ENCODE peak calls at places on chromosomes 2 and 18, in ten cellular contexts. L is right lobe of liver, M is NCI-H1092 treated with DMSO at 0.1 percent for 48 hours, T is dermis blood vessel endothelial cell, Q is SJSA1, Y is NCI-H2081, F is left ventricle myocardium inferior, C is NCI-H460, P is sciatic nerve, O is RPMI7951. B is an unnamed sample.

GRCh38 chr18:79397288-79397829 is 1.6 kb downstream of the NFATC1 start:
- DNase-seq in Y (no peak), T (peak), C (no peak), O (no peak), M (no peak), P (peak), F (no peak), L (no peak), Q (no peak), B (no peak)

GRCh38 chr2:148640767-148641166 is 3.8 kb upstream of the EPC2 start:
- DNase-seq in O (peak), Y (no peak), T (peak), M (peak), F (no peak), Q (no peak), P (no peak), L (no peak), C (no peak), B (no peak)

GRCh38 chr18:79405781-79406575 is 10.2 kb downstream of the NFATC1 start:
- DNase-seq in M (no peak), Y (no peak), C (no peak), L (peak), Q (no peak), T (peak), P (peak), O (no peak), F (peak), B (no peak)

GRCh38 chr2:241739177-241739576 is 4.7 kb downstream of the D2HGDH start:
- DNase-seq in C (no peak), Y (no peak), L (no peak), O (no peak), M (no peak), T (no peak), P (no peak), Q (no peak), F (no peak), B (no peak)

GRCh38 chr2:70987386-70987785 is 7.3 kb downstream of the TEX261 start:
- DNase-seq in Q (no peak), C (no peak), T (no peak), L (no peak), F (no peak), M (no peak), O (no peak), P (no peak), Y (no peak), B (no peak)

GRCh38 chr2:152569186-152569585 is 148.1 kb downstream of the PRPF40A start:
- DNase-seq in C (no peak), Q (no peak), T (no peak), Y (no peak), P (no peak), F (no peak), M (no peak), O (no peak), L (no peak), B (no peak)

GRCh38 chr2:68110102-68110501 is 47.3 kb upstream of the C1D start:
- DNase-seq in Y (no peak), T (no peak), L (no peak), P (no peak), M (no peak), O (peak), F (no peak), C (peak), Q (no peak), B (no peak)

GRCh38 chr18:32717151-32717550 is 55.7 kb downstream of the KLHL14 start:
- DNase-seq in C (peak), O (no peak), T (no peak), M (no peak), P (no peak), Y (no peak), Q (no peak), F (no peak), L (no peak), B (no peak)

GRCh38 chr2:218635719-218636118 is 23.7 kb downstream of the ZNF142 start:
- DNase-seq in L (no peak), F (no peak), Q (no peak), O (no peak), Y (no peak), M (no peak), P (no peak), T (no peak), C (no peak), B (no peak)

B was measured in body of pancreas.